ENCODE peak calls at places on chromosomes 1 and 21, in five cellular contexts. C, P, R, W and I are unnamed samples. For H3K4me1, the result is how much of the 10 kb centered on the place peaks cover.

GRCh38 chr1:228781161-228781771 is 46.0 kb downstream of the RHOU start:
- DNase-seq in C (peak), P (peak), R (no peak), W (no peak), I (peak)

GRCh38 chr1:25246600-25247023 is 642 bp downstream of the RSRP1 start:
- DNase-seq in C (peak), P (peak), R (no peak), W (no peak), I (no peak)

GRCh38 chr1:27517907-27518718 is 28.1 kb upstream of the WASF2 start:
- DNase-seq in C (no peak), P (no peak), R (no peak), W (peak), I (peak)

GRCh38 chr1:154765970-154766369 is 104.1 kb downstream of the KCNN3 start:
- DNase-seq in C (peak), P (no peak), R (no peak), W (no peak), I (no peak)

GRCh38 chr1:119968068-119968492 is 71.8 kb upstream of the ADAM30 start:
- DNase-seq in C (peak), P (peak), R (peak), W (peak), I (peak)

GRCh38 chr1:179080866-179081695 is 789 bp upstream of the TOR3A start:
- DNase-seq in C (no peak), P (no peak), R (no peak), W (no peak), I (no peak)

GRCh38 chr21:36164427-36164784 is 7.8 kb downstream of the DOP1B start:
- DNase-seq in C (no peak), P (no peak), R (no peak), W (no peak), I (no peak)

GRCh38 chr1:228212966-228213844 is 5.4 kb downstream of the OBSCN start:
- DNase-seq in C (peak), P (peak), R (peak), W (peak), I (peak)

GRCh38 chr1:112737573-112737972 is 22.4 kb upstream of the PPM1J start:
- DNase-seq in C (no peak), P (no peak), R (no peak), W (no peak), I (no peak)
- TF ChIP-seq CTCF in C (no peak), P (no peak), R (no peak), W (no peak), I (peak)

DNA sequence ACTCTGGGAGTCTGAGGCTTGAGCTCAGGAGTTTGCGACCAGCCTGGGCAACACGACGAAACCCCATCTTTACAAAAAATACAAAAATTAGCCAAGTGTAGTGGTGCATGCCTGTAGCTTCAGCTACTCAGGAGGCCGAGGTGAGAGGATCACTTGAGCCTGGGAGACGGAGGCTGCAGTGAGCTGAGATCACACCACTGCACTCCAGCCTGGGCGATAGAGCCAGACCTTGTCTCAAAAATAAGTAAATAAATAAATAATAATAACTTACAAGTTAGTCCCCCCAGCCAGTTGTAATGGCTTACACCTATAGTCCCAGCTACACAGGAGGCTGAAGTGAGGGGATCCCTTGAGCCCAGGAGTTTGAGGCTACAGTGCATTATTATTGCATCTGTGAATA is 21.7 kb upstream of the BTG2 start:
- DNase-seq in C (no peak), P (no peak), R (no peak), W (no peak), I (no peak)
- H3K4me1 ChIP-seq in C (half or more), P (half or more), R (under half), W (under half), I (under half)

DNA sequence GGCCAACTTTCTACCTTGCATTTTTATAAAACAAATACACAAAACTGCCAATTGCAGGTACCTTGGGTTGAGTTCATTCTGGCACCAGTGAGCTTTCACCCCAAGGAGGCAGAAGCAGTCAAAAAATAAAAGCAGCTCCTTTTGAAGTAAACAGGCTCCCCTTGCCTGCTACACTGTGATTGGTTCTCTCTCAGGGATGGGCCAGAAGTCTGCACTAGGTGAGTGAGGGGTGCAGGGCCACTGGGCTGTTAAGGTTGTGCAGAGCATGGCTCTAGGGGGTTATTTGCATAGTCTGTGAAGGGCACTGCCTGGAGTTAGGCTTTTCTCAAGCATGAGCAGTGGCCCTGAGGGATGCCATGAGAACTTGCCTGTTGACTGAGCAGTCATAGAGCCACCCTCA is 39.1 kb downstream of the AKNAD1 start:
- DNase-seq in C (no peak), P (no peak), R (no peak), W (no peak), I (no peak)
- TF ChIP-seq CTCF in C (no peak), P (no peak), R (no peak), W (no peak), I (peak)

GRCh38 chr1:205251576-205251975 is 23.8 kb downstream of the TMCC2 start:
- DNase-seq in C (no peak), P (no peak), R (no peak), W (no peak), I (peak)
- H3K4me1 ChIP-seq in C (under half), P (under half), R (under half), W (under half), I (under half)

DNA sequence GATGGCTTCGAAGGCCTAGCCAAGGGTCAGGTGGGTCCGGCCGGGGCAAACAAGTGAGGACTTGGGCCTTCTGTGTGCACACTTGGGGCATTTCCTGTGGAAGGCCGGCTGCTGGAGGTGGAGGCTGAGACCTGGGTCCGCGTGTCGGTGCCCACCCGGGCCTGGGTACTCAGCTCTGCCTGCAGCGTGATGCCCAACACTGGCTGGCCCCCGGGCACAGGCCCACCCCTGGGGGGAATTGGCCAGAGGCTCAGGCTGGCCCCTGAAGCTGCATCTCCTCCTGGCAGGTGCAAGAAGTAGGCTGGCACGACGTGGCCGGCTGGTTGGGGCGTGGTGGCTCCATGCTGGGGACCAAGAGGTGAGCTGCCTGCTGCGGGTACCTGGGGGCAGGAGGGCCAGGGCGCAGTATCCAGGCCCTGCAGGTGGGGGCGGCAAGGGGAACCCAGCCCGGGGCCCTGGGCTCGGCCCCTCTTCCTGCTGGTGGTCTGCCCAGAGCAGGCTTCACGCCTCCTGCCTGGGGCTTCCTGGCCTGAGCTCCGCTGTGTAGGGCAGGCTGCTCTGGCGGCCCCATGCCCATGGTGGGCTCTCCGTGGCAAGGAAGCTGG is 17.2 kb downstream of the CFAP410 start:
- DNase-seq in C (no peak), P (no peak), R (no peak), W (no peak), I (no peak)
- TF ChIP-seq CTCF in C (no peak), P (no peak), R (no peak), W (no peak), I (no peak)

DNA sequence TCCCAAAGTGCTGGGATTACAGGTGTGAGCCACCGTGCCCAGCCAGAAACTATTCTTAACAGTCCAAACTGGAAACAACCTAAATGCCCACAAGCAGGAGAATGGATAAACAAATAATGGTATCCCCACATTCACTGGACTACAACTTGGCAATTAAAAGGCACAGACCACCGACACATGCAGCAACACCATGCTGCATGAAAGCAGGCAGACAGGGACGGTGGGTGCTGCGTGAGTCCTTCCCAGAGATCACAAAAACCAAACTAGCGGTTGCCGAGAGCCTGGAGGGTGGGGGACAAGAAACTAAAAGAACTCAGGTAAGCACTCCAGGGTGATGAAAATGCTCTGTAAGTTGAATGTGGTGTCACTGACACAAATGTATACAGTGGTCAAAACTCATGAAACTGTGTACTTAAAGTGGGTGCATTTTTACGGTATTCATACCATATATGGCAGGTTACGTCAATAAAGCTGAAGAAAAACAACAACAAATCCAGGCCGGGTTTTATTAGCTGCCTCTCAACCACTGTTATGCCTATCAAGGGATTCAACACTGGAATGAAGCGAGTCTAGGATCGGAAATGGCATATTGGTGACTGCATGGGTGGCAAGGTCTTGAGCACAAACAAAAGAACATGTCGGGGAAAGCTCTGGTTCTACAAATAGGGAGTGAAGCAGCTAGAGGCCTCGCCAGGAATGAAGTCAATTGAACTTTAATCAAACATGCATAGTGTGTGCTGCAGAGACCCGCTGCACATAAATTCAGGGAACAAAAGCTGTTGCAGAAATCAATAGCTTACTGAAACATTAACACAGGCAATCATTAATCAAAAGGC is 52.4 kb downstream of the SLC45A1 start:
- DNase-seq in C (no peak), P (no peak), R (no peak), W (no peak), I (no peak)
- H3K4me1 ChIP-seq in C (half or more), P (half or more), R (half or more), W (under half), I (under half)

DNA sequence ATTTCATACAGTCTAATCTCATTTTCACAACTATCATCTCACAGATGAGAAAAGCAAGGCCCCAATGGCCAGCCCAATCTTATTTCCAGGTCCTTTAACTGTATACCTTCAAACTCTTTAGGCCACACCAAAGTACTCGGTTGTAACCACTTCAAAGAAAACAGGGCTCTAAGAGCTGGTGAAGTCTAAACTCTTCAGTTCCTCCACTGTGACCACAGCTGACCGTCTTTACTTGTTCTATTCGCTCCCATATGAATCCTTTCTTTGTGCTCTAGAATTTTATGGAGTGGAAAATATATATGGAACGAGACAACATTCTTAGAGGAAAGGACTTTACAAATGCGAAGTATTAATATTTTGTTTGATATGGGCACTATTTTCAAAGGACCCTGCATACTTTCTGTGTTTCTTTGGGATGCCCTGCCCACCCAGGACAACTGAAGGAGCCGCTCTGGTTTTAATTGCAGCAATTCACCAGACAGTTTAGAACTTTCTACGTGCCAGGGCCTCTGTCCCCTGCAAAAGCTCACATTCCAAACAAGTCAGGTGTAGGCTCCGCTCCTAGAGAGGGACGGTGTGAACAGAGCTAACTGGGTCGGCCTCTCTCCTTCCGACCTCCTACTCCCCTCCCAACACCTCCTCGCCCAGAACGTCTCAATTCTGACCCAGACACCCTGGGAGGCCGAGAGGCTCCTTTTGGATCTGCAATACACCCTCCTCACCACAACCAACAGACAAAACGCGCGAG is 15.7 kb downstream of the IER5 start:
- DNase-seq in C (no peak), P (no peak), R (no peak), W (no peak), I (no peak)
- TF ChIP-seq CTCF in C (no peak), P (no peak), R (peak), W (peak), I (no peak)

DNA sequence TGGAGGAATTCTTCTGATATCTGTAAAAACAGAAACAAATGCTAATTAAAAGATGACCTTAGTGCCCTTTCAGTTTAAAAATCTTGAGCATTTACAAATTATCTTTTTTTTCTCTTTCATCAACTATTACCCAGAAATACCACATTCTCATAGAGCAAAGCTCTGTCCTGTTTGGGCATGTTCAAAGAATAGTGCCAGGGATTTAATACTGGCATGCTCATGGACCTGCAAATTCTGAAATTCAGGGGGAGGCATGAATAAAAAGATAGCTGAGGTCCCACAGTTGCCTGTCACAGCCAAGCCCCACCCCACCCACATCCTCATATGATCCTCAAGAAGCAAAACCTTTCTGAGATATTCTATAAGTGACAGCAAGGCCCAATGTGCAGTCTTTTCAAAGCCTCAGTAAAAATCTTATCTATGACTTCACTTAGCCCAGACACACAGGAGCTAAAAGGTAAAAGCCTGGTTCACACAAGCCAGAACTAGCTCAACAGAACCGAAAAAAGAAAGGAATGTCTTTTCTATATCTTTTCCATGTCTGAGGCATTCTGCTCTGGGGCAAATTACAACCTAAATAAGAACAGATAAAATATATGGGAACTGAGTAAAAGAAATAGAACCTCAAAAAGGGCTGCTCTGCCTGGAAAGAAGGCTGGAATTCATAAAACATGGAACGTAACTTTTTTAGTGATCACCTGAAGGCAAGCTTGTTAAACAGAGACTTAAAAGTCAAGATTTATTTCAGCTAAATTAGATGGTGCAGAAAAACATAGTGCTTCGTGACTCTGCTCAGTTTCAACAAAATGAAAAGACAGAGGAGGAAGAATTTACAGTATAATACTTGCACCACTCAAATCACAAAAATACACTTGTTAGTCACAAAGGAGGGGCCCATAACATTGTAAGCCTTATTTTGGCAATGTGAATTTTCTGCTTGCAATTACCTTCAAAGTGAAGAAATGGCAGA is 11.0 kb downstream of the WLS start:
- DNase-seq in C (peak), P (no peak), R (no peak), W (peak), I (peak)
- H3K4me1 ChIP-seq in C (under half), P (half or more), R (under half), W (half or more), I (under half)

DNA sequence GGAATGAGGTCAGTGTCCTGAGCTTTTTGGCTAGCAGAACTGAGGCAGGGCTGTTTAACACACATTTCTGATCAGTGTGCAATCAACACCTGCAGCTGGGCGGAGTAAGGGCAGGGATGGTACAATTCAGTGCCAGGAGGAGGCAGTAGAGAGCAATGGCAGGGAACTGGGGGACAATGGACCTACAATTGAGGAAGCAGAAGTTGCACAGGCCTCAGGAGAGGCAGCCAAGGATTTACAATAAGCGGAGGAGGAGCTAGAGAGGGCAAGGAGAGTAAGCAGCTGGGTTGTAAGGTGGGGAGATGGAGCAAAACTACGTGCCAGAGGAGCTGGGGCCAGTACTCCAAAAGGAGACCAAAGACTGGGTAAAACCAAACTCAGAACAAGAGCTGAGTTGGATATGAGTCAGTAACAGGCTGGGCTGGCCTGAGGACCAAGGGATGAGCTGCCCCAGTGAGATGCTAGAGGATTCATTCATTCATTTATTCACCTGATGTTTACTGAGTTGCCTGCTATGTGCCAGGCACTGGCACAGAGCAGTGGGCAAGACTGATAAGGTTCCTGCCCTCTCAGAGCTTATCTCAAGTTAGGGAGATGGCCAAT is 10.4 kb upstream of the GALE start:
- DNase-seq in C (peak), P (no peak), R (no peak), W (peak), I (no peak)
- TF ChIP-seq CTCF in C (peak), P (peak), R (peak), W (peak), I (peak)